ENCODE peak calls at places on chromosome 21, in four cellular contexts. One of them, this sample, is unnamed.

GRCh38 chr21:23887709-23888303 is 1719.5 kb downstream of the MRPL39 start:
- DNase-seq in AG04450: no peak
- DNase-seq in GM23338: no peak
- DNase-seq in left ventricle myocardium inferior: no peak
- DNase-seq in this sample: no peak

GRCh38 chr21:17611414-17612022 is 1.2 kb downstream of the BTG3 start:
- DNase-seq in AG04450: peak
- DNase-seq in left ventricle myocardium inferior: peak
- DNase-seq in GM23338: peak
- DNase-seq in this sample: peak

GRCh38 chr21:36236052-36236730 is 79.6 kb downstream of the DOP1B start:
- DNase-seq in left ventricle myocardium inferior: no peak
- DNase-seq in GM23338: no peak
- DNase-seq in AG04450: no peak
- DNase-seq in this sample: no peak

GRCh38 chr21:37072239-37072987 is 458 bp downstream of the PIGP start:
- DNase-seq in AG04450: no peak
- DNase-seq in left ventricle myocardium inferior: peak
- DNase-seq in GM23338: peak
- DNase-seq in this sample: peak

GRCh38 chr21:14273736-14274538 is 58.0 kb downstream of the RBM11 start:
- DNase-seq in AG04450: no peak
- DNase-seq in left ventricle myocardium inferior: peak
- DNase-seq in GM23338: peak
- DNase-seq in this sample: no peak

GRCh38 chr21:41648591-41649031 is 118.2 kb downstream of the RIPK4 start:
- DNase-seq in AG04450: no peak
- DNase-seq in GM23338: no peak
- DNase-seq in left ventricle myocardium inferior: no peak
- DNase-seq in this sample: no peak

GRCh38 chr21:18070392-18070791 is 174.2 kb upstream of the CHODL start:
- DNase-seq in left ventricle myocardium inferior: no peak
- DNase-seq in GM23338: no peak
- DNase-seq in AG04450: no peak
- DNase-seq in this sample: no peak

GRCh38 chr21:36910581-36911307 is 55.7 kb downstream of the HLCS start:
- DNase-seq in left ventricle myocardium inferior: no peak
- DNase-seq in AG04450: peak
- DNase-seq in GM23338: no peak
- DNase-seq in this sample: no peak

GRCh38 chr21:43659136-43660000 is at the start of the genes HSF2BP and RRP1B:
- DNase-seq in AG04450: no peak
- DNase-seq in left ventricle myocardium inferior: peak
- DNase-seq in GM23338: peak
- DNase-seq in this sample: peak

GRCh38 chr21:34984356-34984755 is 64.7 kb downstream of the RUNX1 start:
- DNase-seq in AG04450: no peak
- DNase-seq in GM23338: no peak
- DNase-seq in left ventricle myocardium inferior: no peak
- DNase-seq in this sample: no peak

GRCh38 chr21:34987673-34988072 is 61.4 kb downstream of the RUNX1 start:
- DNase-seq in left ventricle myocardium inferior: no peak
- DNase-seq in AG04450: no peak
- DNase-seq in GM23338: no peak
- DNase-seq in this sample: no peak

GRCh38 chr21:34988139-34988538 is 61.0 kb downstream of the RUNX1 start:
- DNase-seq in left ventricle myocardium inferior: no peak
- DNase-seq in AG04450: no peak
- DNase-seq in GM23338: no peak
- DNase-seq in this sample: no peak

GRCh38 chr21:34988625-34989024 is 60.5 kb downstream of the RUNX1 start:
- DNase-seq in AG04450: no peak
- DNase-seq in GM23338: no peak
- DNase-seq in left ventricle myocardium inferior: no peak
- DNase-seq in this sample: no peak

DNA sequence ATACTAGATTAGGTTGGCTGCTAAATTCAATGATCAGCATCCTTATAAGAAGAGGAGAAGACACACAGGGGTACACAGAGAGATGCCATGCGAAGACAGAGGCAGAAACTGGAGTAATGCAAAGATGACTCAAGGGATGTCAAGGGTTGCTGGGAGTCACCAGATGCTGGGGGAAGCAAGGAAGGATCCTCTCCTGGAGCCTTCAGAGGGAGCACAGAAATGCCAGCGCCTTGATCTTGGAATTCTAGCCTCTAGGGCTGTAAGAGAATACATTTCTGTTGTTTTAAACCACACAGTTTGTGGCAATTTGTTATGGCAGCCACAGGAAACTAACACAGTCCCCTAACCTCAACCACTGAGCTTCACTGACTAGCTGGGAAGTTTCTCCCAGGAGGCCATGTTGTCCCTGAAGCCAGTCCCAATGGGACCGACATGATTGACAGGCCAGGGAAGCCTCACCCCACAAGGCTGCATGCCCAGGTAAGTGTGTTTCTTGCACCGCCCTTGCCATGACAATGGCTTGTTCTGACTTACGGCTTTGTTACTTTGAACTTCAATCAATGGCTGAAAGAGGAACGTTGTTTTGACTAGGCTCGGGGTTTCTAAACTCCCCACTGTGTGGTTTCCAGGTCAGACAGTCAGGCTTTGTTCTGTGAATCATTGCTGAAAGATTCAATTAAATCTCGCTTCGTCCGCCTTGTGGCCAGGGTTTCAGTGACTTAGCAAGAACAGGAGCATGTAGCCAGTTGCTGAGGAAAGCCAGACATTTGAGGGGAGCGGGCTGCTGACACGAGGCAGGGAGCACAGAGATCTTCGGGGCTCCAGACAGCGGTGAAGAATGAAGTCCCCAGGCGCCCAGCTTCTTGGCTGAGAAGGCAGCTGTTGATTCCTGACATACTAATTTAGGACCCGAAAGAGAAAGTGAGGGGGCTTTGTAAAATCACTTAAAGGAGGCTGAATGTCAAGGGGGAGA is 62.3 kb downstream of the RUNX1 start:
- DNase-seq in left ventricle myocardium inferior: no peak
- DNase-seq in AG04450: no peak
- DNase-seq in GM23338: peak
- DNase-seq in this sample: peak
- H3K27ac ChIP-seq in left ventricle myocardium inferior: no peak
- H3K27ac ChIP-seq in AG04450: no peak
- H3K27ac ChIP-seq in GM23338: no peak
- H3K27ac ChIP-seq in this sample: peak

GRCh38 chr21:16588433-16588860 is 858.7 kb downstream of the USP25 start:
- DNase-seq in GM23338: peak
- DNase-seq in left ventricle myocardium inferior: peak
- DNase-seq in AG04450: peak
- DNase-seq in this sample: peak
- H3K27ac ChIP-seq in GM23338: no peak
- H3K27ac ChIP-seq in left ventricle myocardium inferior: peak
- H3K27ac ChIP-seq in AG04450: peak
- H3K27ac ChIP-seq in this sample: peak

DNA sequence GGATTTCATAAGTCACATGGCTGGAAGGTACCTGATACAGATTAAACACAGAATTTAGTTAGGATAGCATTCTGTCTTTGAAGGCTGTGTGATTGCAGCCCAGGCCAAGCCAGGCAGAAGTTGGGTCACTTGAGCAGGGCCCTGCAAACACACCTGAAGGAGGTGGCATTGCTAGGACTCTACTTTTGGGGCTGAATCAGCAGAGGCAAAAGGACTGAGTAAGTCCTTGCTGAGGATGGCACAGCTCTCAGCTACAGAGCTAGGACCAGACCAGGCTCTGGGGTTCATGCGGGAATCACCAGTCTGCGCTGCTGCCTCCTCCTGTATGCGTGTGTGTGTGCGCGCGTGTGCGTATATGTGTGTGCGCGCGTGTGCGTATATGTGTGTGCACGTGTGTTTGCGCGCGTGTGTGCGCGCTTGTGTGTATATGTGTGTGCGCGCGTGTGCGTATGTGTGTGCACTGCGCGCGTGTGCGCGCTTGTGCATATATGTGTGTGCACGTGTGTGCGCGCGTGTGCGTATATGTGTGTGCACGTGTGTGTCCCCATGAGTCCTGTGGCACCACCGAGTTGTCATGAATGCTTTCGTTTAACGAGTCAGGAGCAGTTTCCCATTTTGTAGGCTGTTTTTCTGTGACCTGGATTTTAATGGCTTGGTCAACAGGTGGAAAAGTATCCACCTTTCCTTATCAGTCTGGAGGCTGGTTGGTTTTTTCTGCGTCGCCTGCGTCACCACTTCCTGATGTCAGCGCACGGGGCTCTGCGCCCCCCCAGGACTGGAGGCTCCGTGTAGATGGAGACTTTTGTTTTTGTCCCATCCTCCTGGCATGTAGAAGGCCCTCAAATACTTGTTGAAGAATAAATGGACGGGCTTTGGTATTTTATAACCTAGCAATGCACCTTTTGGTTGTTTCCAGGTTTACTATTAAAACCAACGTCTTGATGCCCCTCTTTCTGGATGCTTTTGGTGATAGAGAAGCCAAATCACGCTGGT is 34.7 kb downstream of the ADARB1 start:
- DNase-seq in left ventricle myocardium inferior: no peak
- DNase-seq in GM23338: no peak
- DNase-seq in AG04450: no peak
- DNase-seq in this sample: no peak
- H3K27ac ChIP-seq in left ventricle myocardium inferior: peak
- H3K27ac ChIP-seq in GM23338: no peak
- H3K27ac ChIP-seq in AG04450: no peak
- H3K27ac ChIP-seq in this sample: peak

DNA sequence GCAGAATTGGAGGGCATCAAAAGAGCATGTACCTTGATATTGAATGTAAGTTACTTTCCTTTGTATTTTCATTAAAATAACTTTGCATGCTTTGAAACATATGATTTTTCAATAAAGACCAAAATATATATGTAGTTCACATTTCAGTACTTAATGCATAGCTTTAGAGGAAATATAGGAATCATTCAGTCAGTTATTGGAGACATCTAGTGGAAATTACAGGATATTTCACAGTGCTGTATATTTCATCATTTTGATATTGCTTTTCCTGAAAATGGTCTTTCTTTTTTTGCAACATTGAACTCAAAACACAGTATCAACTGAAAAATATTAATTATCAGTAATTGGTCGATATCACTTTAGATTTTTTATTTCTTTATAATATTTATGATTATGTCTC is 375.8 kb downstream of the NCAM2 start:
- DNase-seq in left ventricle myocardium inferior: no peak
- DNase-seq in AG04450: no peak
- DNase-seq in GM23338: no peak
- DNase-seq in this sample: no peak
- H3K27ac ChIP-seq in left ventricle myocardium inferior: no peak
- H3K27ac ChIP-seq in AG04450: no peak
- H3K27ac ChIP-seq in GM23338: no peak
- H3K27ac ChIP-seq in this sample: no peak

GRCh38 chr21:38957575-38958340 is 152.0 kb downstream of the ETS2 start:
- DNase-seq in GM23338: no peak
- DNase-seq in left ventricle myocardium inferior: no peak
- DNase-seq in AG04450: no peak
- DNase-seq in this sample: no peak
- H3K27ac ChIP-seq in GM23338: no peak
- H3K27ac ChIP-seq in left ventricle myocardium inferior: peak
- H3K27ac ChIP-seq in AG04450: no peak
- H3K27ac ChIP-seq in this sample: peak

DNA sequence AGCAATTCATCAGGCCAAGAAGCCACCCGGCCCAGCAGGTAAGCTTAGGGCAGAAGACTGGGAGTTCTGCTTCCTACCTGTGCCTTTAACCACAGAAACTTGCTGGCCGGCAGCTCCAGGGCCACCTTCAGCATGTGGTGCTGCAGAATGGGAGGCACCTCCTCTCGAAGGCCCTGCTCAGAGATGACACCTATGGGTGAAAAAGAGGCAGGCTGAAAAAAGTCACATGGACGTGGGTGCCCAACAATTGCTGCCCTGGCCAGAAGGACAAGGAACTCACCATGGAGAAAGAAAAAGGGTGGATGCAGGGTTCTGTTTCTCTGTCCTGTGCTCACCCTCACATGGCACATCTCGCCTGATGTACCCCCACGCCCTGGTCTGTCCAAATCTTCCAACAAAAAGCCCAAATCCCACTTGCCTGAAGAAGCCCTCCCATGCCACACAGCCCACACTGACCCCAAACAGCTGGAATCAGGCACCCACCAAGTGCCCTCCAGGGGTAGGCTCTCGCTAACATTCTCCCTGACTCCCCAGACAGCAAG is 33.0 kb downstream of the URB1 start:
- DNase-seq in GM23338: no peak
- DNase-seq in left ventricle myocardium inferior: no peak
- DNase-seq in AG04450: no peak
- DNase-seq in this sample: no peak
- H3K27ac ChIP-seq in GM23338: no peak
- H3K27ac ChIP-seq in left ventricle myocardium inferior: peak
- H3K27ac ChIP-seq in AG04450: no peak
- H3K27ac ChIP-seq in this sample: no peak

GRCh38 chr21:46064870-46065214 is 33.1 kb upstream of the COL6A2 start:
- DNase-seq in left ventricle myocardium inferior: no peak
- DNase-seq in GM23338: no peak
- DNase-seq in AG04450: no peak
- DNase-seq in this sample: no peak

GRCh38 chr21:46066843-46067331 is 31.0 kb upstream of the COL6A2 start:
- DNase-seq in left ventricle myocardium inferior: peak
- DNase-seq in GM23338: no peak
- DNase-seq in AG04450: no peak
- DNase-seq in this sample: peak

GRCh38 chr21:46065993-46066842 is 31.7 kb upstream of the COL6A2 start:
- DNase-seq in left ventricle myocardium inferior: no peak
- DNase-seq in AG04450: no peak
- DNase-seq in GM23338: no peak
- DNase-seq in this sample: peak

GRCh38 chr21:46063734-46064680 is 33.9 kb upstream of the COL6A2 start:
- DNase-seq in left ventricle myocardium inferior: no peak
- DNase-seq in AG04450: no peak
- DNase-seq in GM23338: no peak
- DNase-seq in this sample: peak

GRCh38 chr21:46065215-46065992 is 32.5 kb upstream of the COL6A2 start:
- DNase-seq in left ventricle myocardium inferior: peak
- DNase-seq in GM23338: no peak
- DNase-seq in AG04450: no peak
- DNase-seq in this sample: peak
- H3K27ac ChIP-seq in left ventricle myocardium inferior: peak
- H3K27ac ChIP-seq in GM23338: no peak
- H3K27ac ChIP-seq in AG04450: peak
- H3K27ac ChIP-seq in this sample: peak

This sample was measured in sigmoid colon.